ENCODE peak calls at places on chromosomes 6 and 20, in eight cellular contexts. G is esophagus squamous epithelium, X is body of pancreas, D is neural progenitor cell, P is psoas muscle, F is lung, B is heart right ventricle, W is heart left ventricle. V is an unnamed sample.

GRCh38 chr6:10446548-10446947 is 31.7 kb upstream of the TFAP2A start:
- DNase-seq in F (no peak), D (no peak), G (no peak), W (no peak), B (no peak), P (no peak), X (no peak), V (no peak)

GRCh38 chr6:38169826-38170526 is 350.4 kb downstream of the ZFAND3 start:
- DNase-seq in P (no peak), D (peak; percentile 48), F (no peak), B (no peak), G (no peak), W (no peak), X (peak; percentile 27), V (no peak)

GRCh38 chr20:35700625-35701148 is 1.5 kb downstream of the ROMO1 start:
- DNase-seq in F (peak; percentile 28), G (no peak), P (no peak), B (no peak), W (no peak), D (no peak), X (no peak), V (peak; percentile 11)

GRCh38 chr6:12111271-12111670 is 99.2 kb downstream of the HIVEP1 start:
- DNase-seq in D (no peak), B (no peak), W (no peak), X (no peak), G (no peak), F (no peak), P (no peak), V (no peak)

GRCh38 chr6:135331002-135331401 is 149.9 kb downstream of the MYB start:
- DNase-seq in B (no peak), W (no peak), X (no peak), P (no peak), D (no peak), G (no peak), F (no peak), V (no peak)

GRCh38 chr6:142187209-142187608 is 40.1 kb downstream of the VTA1 start:
- DNase-seq in B (peak; percentile 39), D (no peak), F (no peak), G (no peak), W (peak; percentile 20), X (peak; percentile 44), P (peak; percentile 55), V (peak; percentile 66)

GRCh38 chr20:32455171-32455900 is 97.2 kb downstream of the ASXL1 start:
- DNase-seq in P (peak; percentile 41), X (peak; percentile 54), B (no peak), D (no peak), F (no peak), W (no peak), G (no peak), V (no peak)

GRCh38 chr6:170083236-170084051 is 207.4 kb downstream of the DLL1 start:
- DNase-seq in P (no peak), F (no peak), D (no peak), X (peak; percentile 7), G (no peak), W (no peak), B (no peak), V (peak; percentile 10)

GRCh38 chr6:148794797-148795196 is 48.0 kb downstream of the UST start:
- DNase-seq in F (no peak), W (no peak), D (no peak), G (no peak), B (no peak), X (no peak), P (no peak), V (no peak)

GRCh38 chr6:35294308-35294945 is 3.2 kb upstream of the DEF6 start:
- DNase-seq in P (peak; percentile 70), D (peak; percentile 65), F (peak; percentile 39), B (no peak), X (peak; percentile 58), W (no peak), G (no peak), V (peak; percentile 44)

GRCh38 chr6:3013486-3013885 is 13.8 kb downstream of the NQO2 start:
- DNase-seq in X (no peak), W (no peak), B (peak; percentile 31), P (no peak), D (no peak), F (peak; percentile 60), G (no peak), V (no peak)

GRCh38 chr6:137471951-137472350 is 22.2 kb downstream of the OLIG3 start:
- DNase-seq in D (no peak), F (no peak), X (no peak), W (no peak), P (no peak), G (no peak), B (no peak), V (no peak)

GRCh38 chr6:134551245-134551960 is 233.5 kb upstream of the SGK1 start:
- DNase-seq in X (no peak), P (no peak), B (no peak), D (no peak), W (no peak), F (no peak), G (no peak), V (no peak)

GRCh38 chr20:50868509-50869495 is 62.4 kb downstream of the ADNP start:
- DNase-seq in X (peak; percentile 33), B (no peak), P (peak; percentile 29), W (no peak), F (no peak), G (no peak), D (no peak), V (no peak)

GRCh38 chr6:78861509-78861908 is 5.8 kb upstream of the IRAK1BP1 start:
- DNase-seq in W (no peak), B (no peak), P (no peak), X (no peak), G (no peak), F (no peak), D (no peak), V (no peak)

GRCh38 chr20:59724457-59725366 is 120.4 kb downstream of the PHACTR3 start:
- DNase-seq in D (no peak), G (no peak), F (no peak), X (no peak), P (no peak), B (no peak), W (no peak), V (no peak)

GRCh38 chr20:45908086-45908485 is 3.9 kb downstream of the PLTP start:
- DNase-seq in B (no peak), W (no peak), F (no peak), P (no peak), G (no peak), D (no peak), X (no peak), V (no peak)

GRCh38 chr6:117919775-117920492 is 12.9 kb downstream of the SLC35F1 start:
- DNase-seq in D (peak; percentile 90), W (peak; percentile 10), P (no peak), G (no peak), F (no peak), B (peak; percentile 15), X (peak; percentile 21), V (peak; percentile 45)

GRCh38 chr20:52749020-52749419 is 223.1 kb upstream of the TSHZ2 start:
- DNase-seq in P (no peak), D (no peak), F (no peak), B (no peak), X (no peak), G (no peak), W (no peak), V (no peak)

GRCh38 chr6:168314948-168315347 is 4.6 kb downstream of the DACT2 start:
- DNase-seq in B (no peak), W (no peak), X (peak; percentile 51), G (no peak), F (no peak), D (peak; percentile 54), P (no peak), V (peak; percentile 65)

GRCh38 chr20:22456109-22456508 is 128.3 kb downstream of the FOXA2 start:
- DNase-seq in D (peak; percentile 94), P (no peak), G (no peak), B (no peak), X (no peak), F (no peak), W (no peak), V (no peak)
- H3K27me3 ChIP-seq in D (peaks cover 95% of the 10 kb centered on the region), P (no peaks in the 10 kb centered on the region), G (no peaks in the 10 kb centered on the region), B (peaks cover 53% of the 10 kb centered on the region), X (no peaks in the 10 kb centered on the region), F (no peaks in the 10 kb centered on the region), W (peaks cover 3% of the 10 kb centered on the region), V (no peaks in the 10 kb centered on the region)

DNA sequence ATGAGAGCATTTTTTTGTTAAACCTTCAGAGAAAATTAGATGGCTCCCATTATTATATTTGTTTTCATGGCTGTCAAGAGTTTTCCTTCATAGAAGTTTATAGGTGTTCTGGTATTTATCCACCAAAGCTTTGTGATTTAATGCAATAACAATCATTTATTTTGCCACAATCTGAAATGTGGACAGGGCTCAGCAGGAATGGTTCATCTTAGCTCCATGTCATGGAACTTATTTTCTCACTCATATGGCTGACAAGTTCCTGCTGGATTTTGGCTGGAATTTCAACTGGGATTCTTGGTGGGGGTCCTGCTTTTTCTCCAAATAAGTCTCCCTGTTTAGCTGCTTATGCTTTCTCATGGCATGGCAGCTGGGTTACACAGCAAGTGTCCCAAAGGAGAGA is 876.7 kb downstream of the QKI start:
- DNase-seq in F (no peak), B (no peak), D (no peak), X (no peak), P (no peak), W (no peak), G (no peak), V (no peak)
- H3K9me3 ChIP-seq in F (peaks cover 7% of the 10 kb centered on the region), B (peaks cover 21% of the 10 kb centered on the region), D (no peaks in the 10 kb centered on the region), X (peaks cover 6% of the 10 kb centered on the region), P (peaks cover 12% of the 10 kb centered on the region), W (no peaks in the 10 kb centered on the region), G (no peaks in the 10 kb centered on the region), V (no peaks in the 10 kb centered on the region)

GRCh38 chr6:144248470-144249301 is 36.4 kb upstream of the UTRN start:
- DNase-seq in G (no peak), B (no peak), D (no peak), X (no peak), P (no peak), F (no peak), W (no peak), V (no peak)

GRCh38 chr6:144248003-144248402 is 37.1 kb upstream of the UTRN start:
- DNase-seq in X (no peak), B (no peak), W (no peak), D (no peak), F (no peak), G (no peak), P (no peak), V (no peak)

DNA sequence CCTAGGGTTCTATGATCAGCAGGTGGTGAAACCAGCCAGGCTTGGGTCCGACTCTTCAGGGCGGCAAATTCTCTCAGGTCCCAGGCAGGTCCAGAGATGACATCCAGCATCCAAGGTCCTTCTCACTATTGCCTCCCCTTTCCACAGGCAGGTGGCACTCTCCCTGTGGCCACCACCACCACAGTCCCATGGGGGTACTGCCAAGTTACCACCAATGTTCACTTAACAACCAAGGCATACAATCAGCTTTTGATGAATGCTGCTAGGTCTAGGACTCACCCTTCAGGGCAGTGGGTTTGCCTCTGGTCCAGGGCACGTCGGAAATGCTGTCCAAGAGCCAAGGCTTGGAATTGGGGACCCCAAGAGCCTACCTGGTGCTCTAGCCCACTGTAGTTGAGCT is 40.4 kb upstream of the UTRN start:
- DNase-seq in F (no peak), D (no peak), G (no peak), W (no peak), B (no peak), P (no peak), X (no peak), V (no peak)
- TF ChIP-seq CTCF in F (no peak), D (no peak), G (no peak), W (no peak), B (no peak), P (no peak), X (no peak), V (no peak)

GRCh38 chr20:48541581-48542071 is 286.2 kb downstream of the PREX1 start:
- DNase-seq in B (no peak), D (no peak), G (no peak), P (no peak), F (no peak), W (no peak), X (no peak), V (no peak)
- H3K27me3 ChIP-seq in B (peaks cover 50% of the 10 kb centered on the region), D (no peaks in the 10 kb centered on the region), G (no peaks in the 10 kb centered on the region), P (no peaks in the 10 kb centered on the region), F (no peaks in the 10 kb centered on the region), W (no peaks in the 10 kb centered on the region), X (no peaks in the 10 kb centered on the region), V (no peaks in the 10 kb centered on the region)